ENCODE peak calls at places on chromosomes 4 and X, in six cellular contexts. K is esophagus squamous epithelium, L is GM12891, U is GM12892, E is uterus, C is sigmoid colon. X is an unnamed sample.

GRCh38 chrX:12554206-12554605 is 237.0 kb upstream of the PRPS2 start:
- DNase-seq in K (no peak), L (no peak), U (no peak), E (no peak), C (no peak), X (no peak)

GRCh38 chr4:110418641-110419040 is 57.3 kb upstream of the ENPEP start:
- DNase-seq in K (no peak), L (no peak), U (no peak), E (no peak), C (peak), X (no peak)

GRCh38 chr4:132276989-132277388 is 872.1 kb upstream of the PCDH10 start:
- DNase-seq in K (no peak), L (no peak), U (no peak), E (no peak), C (no peak), X (no peak)

GRCh38 chr4:168218663-168219062 is 99.9 kb downstream of the DDX60 start:
- DNase-seq in K (no peak), L (no peak), U (no peak), E (no peak), C (no peak), X (no peak)

GRCh38 chr4:2850966-2851782 is 7.5 kb downstream of the ADD1 start:
- DNase-seq in K (no peak), L (no peak), U (no peak), E (no peak), C (no peak), X (no peak)

GRCh38 chr4:16198271-16198670 is 28.0 kb downstream of the TAPT1 start:
- DNase-seq in K (no peak), L (no peak), U (no peak), E (no peak), C (no peak), X (no peak)

GRCh38 chr4:27701563-27701962 is 840.9 kb downstream of the STIM2 start:
- DNase-seq in K (no peak), L (no peak), U (no peak), E (no peak), C (no peak), X (no peak)

GRCh38 chr4:71426381-71427042 is 87.7 kb downstream of the SLC4A4 start:
- DNase-seq in K (no peak), L (no peak), U (no peak), E (no peak), C (no peak), X (no peak)

GRCh38 chr4:137226900-137227299 is 305.4 kb downstream of the PCDH18 start:
- DNase-seq in K (no peak), L (no peak), U (no peak), E (no peak), C (no peak), X (no peak)

GRCh38 chr4:54473077-54473545 is 184.6 kb upstream of the KIT start:
- DNase-seq in K (no peak), L (no peak), U (no peak), E (no peak), C (no peak), X (no peak)

GRCh38 chr4:9924750-9925149 is 96.5 kb downstream of the SLC2A9 start:
- DNase-seq in K (no peak), L (no peak), U (no peak), E (no peak), C (no peak), X (no peak)

GRCh38 chr4:161320377-161320776 is 843.4 kb downstream of the FSTL5 start:
- DNase-seq in K (no peak), L (no peak), U (no peak), E (no peak), C (no peak), X (no peak)

GRCh38 chr4:176601156-176601555 is 191.6 kb downstream of the VEGFC start:
- DNase-seq in K (no peak), L (no peak), U (no peak), E (no peak), C (no peak), X (no peak)

GRCh38 chr4:143667461-143667860 is 33.0 kb downstream of the FREM3 start:
- DNase-seq in K (no peak), L (no peak), U (no peak), E (peak), C (peak), X (peak)

GRCh38 chr4:76388160-76388908 is 32.6 kb downstream of the CCDC158 start:
- DNase-seq in K (no peak), L (no peak), U (no peak), E (no peak), C (no peak), X (no peak)

GRCh38 chr4:179415016-179415841 is 1973.0 kb upstream of the AGA start:
- DNase-seq in K (no peak), L (no peak), U (no peak), E (no peak), C (no peak), X (no peak)

GRCh38 chrX:69163936-69164741 is 1.1 kb downstream of the PJA1 start:
- DNase-seq in K (no peak), L (peak), U (peak), E (peak), C (no peak), X (peak)

GRCh38 chrX:49226946-49227345 is 6.2 kb downstream of the CACNA1F start:
- DNase-seq in K (no peak), L (no peak), U (no peak), E (no peak), C (no peak), X (no peak)

GRCh38 chr4:174248407-174248806 is 35.1 kb downstream of the FBXO8 start:
- DNase-seq in K (no peak), L (no peak), U (no peak), E (no peak), C (no peak), X (no peak)

GRCh38 chr4:125313989-125314602 is 659 bp upstream of the FAT4 start:
- DNase-seq in K (no peak), L (no peak), U (no peak), E (no peak), C (no peak), X (no peak)

GRCh38 chr4:56979674-56980073 is 978 bp downstream of the POLR2B start:
- DNase-seq in K (no peak), L (no peak), U (no peak), E (no peak), C (no peak), X (no peak)

GRCh38 chr4:56978750-56979303 is at the start of gene POLR2B:
- DNase-seq in K (peak), L (peak), U (peak), E (peak), C (peak), X (peak)

GRCh38 chr4:56976283-56976877 is 1.0 kb downstream of the NOA1 start:
- DNase-seq in K (no peak), L (no peak), U (no peak), E (no peak), C (no peak), X (peak)

GRCh38 chr4:56976878-56977320 is 507 bp downstream of the NOA1 start:
- DNase-seq in K (no peak), L (peak), U (peak), E (no peak), C (peak), X (no peak)

GRCh38 chr4:56977321-56978012 is at the start of gene NOA1:
- DNase-seq in K (peak), L (peak), U (peak), E (peak), C (peak), X (peak)
- TF ChIP-seq POLR2A in K (peak), L (peak), U (peak), E (peak), C (peak), X (peak)

GRCh38 chr4:145482209-145483021 is 762 bp downstream of the SMAD1 start:
- DNase-seq in K (no peak), L (peak), U (peak), E (peak), C (peak), X (peak)
- TF ChIP-seq POLR2A in K (peak), L (peak), U (no peak), E (no peak), C (no peak), X (no peak)

GRCh38 chr4:99356992-99357391 is 4.4 kb upstream of the ADH1C start:
- DNase-seq in K (no peak), L (no peak), U (no peak), E (no peak), C (no peak), X (no peak)

GRCh38 chr4:99351487-99351886 is 1.1 kb downstream of the ADH1C start:
- DNase-seq in K (no peak), L (no peak), U (no peak), E (no peak), C (no peak), X (no peak)

GRCh38 chr4:99349338-99349737 is 3.2 kb downstream of the ADH1C start:
- DNase-seq in K (no peak), L (no peak), U (no peak), E (no peak), C (no peak), X (no peak)

DNA sequence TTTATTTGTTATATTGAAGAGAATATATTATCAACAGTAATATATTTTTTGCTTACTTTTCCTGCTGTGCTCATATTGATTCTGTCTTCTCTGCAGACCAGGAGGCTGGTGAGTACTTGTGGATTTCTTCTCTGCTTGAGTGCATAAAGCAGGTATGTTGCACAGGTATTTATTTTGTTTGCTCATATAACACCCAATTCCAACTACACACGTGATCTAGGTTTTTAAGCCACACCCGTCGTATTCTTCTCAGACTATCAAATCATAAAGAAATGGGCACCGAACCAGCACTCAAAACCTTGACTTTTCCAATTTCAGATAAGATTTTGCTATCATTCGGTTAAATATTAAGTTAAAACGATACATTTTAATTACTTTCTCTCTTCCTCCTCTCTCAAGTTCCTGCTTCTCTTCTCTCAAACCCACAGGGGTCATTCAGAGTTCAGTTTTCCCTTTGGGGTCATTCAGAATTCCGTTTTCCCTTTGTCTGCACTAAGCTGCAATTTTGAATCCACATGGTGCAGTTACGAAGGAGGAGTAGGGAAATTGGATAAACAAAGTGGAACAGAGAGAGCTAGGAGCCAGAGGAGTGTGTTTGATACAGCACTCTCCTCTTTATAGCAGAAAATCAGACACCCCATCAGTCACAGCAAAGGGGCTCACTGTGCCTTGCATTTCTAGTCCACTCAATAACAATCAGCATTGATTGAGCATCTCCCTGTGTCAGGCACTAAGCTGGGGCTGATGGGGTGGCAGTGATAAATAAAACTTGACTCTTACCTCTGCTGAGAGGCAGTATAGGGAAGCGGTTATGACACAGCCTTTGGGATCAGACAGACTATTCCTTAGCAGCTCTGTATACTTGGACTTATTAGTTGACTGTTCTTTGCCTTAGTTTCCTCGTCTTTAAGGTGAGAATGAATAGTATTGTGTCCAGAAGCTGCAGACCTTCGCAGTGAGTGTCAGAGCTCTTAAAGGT is at the start of gene ADH1C:
- DNase-seq in K (no peak), L (no peak), U (no peak), E (no peak), C (no peak), X (no peak)
- TF ChIP-seq POLR2A in K (no peak), L (no peak), U (no peak), E (no peak), C (no peak), X (no peak)

GRCh38 chrX:119791437-119792231 is at the start of gene RPL39:
- DNase-seq in K (peak), L (peak), U (peak), E (peak), C (peak), X (peak)
- TF ChIP-seq POLR2A in K (peak), L (peak), U (peak), E (peak), C (peak), X (peak)

GRCh38 chrX:116009348-116009747 is 161.2 kb upstream of the AGTR2 start:
- DNase-seq in K (no peak), L (no peak), U (no peak), E (no peak), C (no peak), X (no peak)

GRCh38 chrX:116009871-116010710 is 160.5 kb upstream of the AGTR2 start:
- DNase-seq in K (no peak), L (no peak), U (no peak), E (no peak), C (no peak), X (peak)

DNA sequence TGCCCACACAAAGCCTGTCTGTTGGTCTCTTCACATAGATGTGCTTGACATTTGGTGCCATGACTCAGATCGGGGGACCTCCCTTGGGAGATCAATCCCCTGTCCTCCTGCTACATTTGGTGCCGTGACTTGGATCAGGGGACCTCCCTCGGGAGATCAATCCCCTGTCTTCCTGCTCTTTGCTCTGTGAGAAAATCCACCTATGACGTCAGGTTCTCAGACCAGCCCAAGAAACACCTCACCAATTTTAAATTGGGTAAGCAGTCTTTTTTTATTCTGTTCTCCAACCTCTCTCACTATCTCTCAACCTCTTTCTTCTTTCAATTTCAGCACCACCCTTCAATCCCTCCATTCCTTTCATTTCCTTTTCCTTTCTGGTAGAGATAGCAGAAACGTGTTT is 159.6 kb upstream of the AGTR2 start:
- DNase-seq in K (no peak), L (no peak), U (no peak), E (no peak), C (no peak), X (no peak)
- TF ChIP-seq POLR2A in K (no peak), L (no peak), U (no peak), E (no peak), C (no peak), X (no peak)

GRCh38 chrX:135985123-135985973 is at the start of gene SLC9A6:
- DNase-seq in K (no peak), L (peak), U (peak), E (peak), C (peak), X (peak)
- TF ChIP-seq POLR2A in K (no peak), L (no peak), U (no peak), E (peak), C (no peak), X (peak)